ENCODE peak calls at places on chromosomes 12 and 14, in four cellular contexts. W is mammary epithelial cell, O is OCI-LY7, K is NCI-H69. V is an unnamed sample.

GRCh38 chr12:128592345-128592744 is 231.4 kb downstream of the SLC15A4 start:
- DNase-seq in K (no peak), O (no peak), W (no peak), V (no peak)

GRCh38 chr12:108367436-108367835 is 28.3 kb upstream of the CMKLR1 start:
- DNase-seq in W (no peak), O (no peak), K (no peak), V (peak)

GRCh38 chr14:62138593-62138992 is 376.4 kb downstream of the SNAPC1 start:
- DNase-seq in W (no peak), O (no peak), K (no peak), V (no peak)

GRCh38 chr12:96219700-96220206 is 25.6 kb downstream of the ELK3 start:
- DNase-seq in K (peak), W (peak), O (no peak), V (peak)

GRCh38 chr12:8499616-8500015 is 13.7 kb upstream of the CLEC4D start:
- DNase-seq in W (no peak), K (no peak), O (peak), V (no peak)

GRCh38 chr14:20477211-20477876 is 8.1 kb downstream of the PNP start:
- DNase-seq in O (peak), K (peak), W (peak), V (peak)

GRCh38 chr12:3047961-3048360 is 29.2 kb upstream of the TSPAN9 start:
- DNase-seq in K (peak), O (no peak), W (no peak), V (no peak)

GRCh38 chr12:118038122-118038521 is 21.6 kb downstream of the RFC5 start:
- DNase-seq in O (no peak), K (no peak), W (no peak), V (no peak)

GRCh38 chr12:29110506-29111442 is 38.3 kb upstream of the FAR2 start:
- DNase-seq in W (no peak), K (no peak), O (no peak), V (peak)

GRCh38 chr12:124394462-124395128 is 99.7 kb downstream of the RFLNA start:
- DNase-seq in W (no peak), O (no peak), K (peak), V (no peak)

GRCh38 chr14:75453817-75454434 is 26.1 kb downstream of the JDP2 start:
- DNase-seq in K (no peak), O (peak), W (no peak), V (peak)